ENCODE peak calls at places on chromosome 2, in five cellular contexts. W is neuronal stem cell, G is mesendoderm, X is IMR-90, V is H1. M is an unnamed sample.

GRCh38 chr2:227877359-227878309 is 6.2 kb downstream of the DAW1 start:
- DNase-seq in W (no peak), G (no peak), X (no peak), V (no peak), M (no peak)

GRCh38 chr2:119116411-119117295 is 41.9 kb downstream of the C1QL2 start:
- DNase-seq in W (no peak), G (no peak), X (no peak), V (no peak), M (no peak)

GRCh38 chr2:99079226-99079625 is 62.3 kb upstream of the C2orf15 start:
- DNase-seq in W (no peak), G (no peak), X (no peak), V (no peak), M (no peak)

GRCh38 chr2:105261061-105261460 is 19.5 kb downstream of the GPR45 start:
- DNase-seq in W (no peak), G (no peak), X (peak), V (no peak), M (no peak)

GRCh38 chr2:127415593-127416485 is 2.4 kb upstream of the PROC start:
- DNase-seq in W (peak), G (peak), X (no peak), V (no peak), M (peak)

GRCh38 chr2:57181315-57182038 is 865.1 kb upstream of the VRK2 start:
- DNase-seq in W (no peak), G (no peak), X (peak), V (no peak), M (no peak)

GRCh38 chr2:242011516-242011915 is 142.0 kb downstream of the RTP5 start:
- DNase-seq in W (no peak), G (no peak), X (no peak), V (no peak), M (no peak)

GRCh38 chr2:693606-694005 is 16.4 kb upstream of the TMEM18 start:
- DNase-seq in W (no peak), G (no peak), X (peak), V (no peak), M (no peak)

GRCh38 chr2:144595686-144596073 is 75.8 kb upstream of the ZEB2 start:
- DNase-seq in W (no peak), G (no peak), X (no peak), V (no peak), M (no peak)

GRCh38 chr2:29084561-29084960 is 10.2 kb upstream of the PCARE start:
- DNase-seq in W (no peak), G (no peak), X (no peak), V (no peak), M (no peak)

GRCh38 chr2:221572821-221573429 is 821 bp upstream of the EPHA4 start:
- DNase-seq in W (peak), G (no peak), X (peak), V (no peak), M (peak)

GRCh38 chr2:174577967-174578589 is 19.5 kb downstream of the WIPF1 start:
- DNase-seq in W (no peak), G (peak), X (peak), V (no peak), M (no peak)

GRCh38 chr2:19124135-19124534 is 234.3 kb downstream of the OSR1 start:
- DNase-seq in W (no peak), G (no peak), X (peak), V (no peak), M (no peak)

GRCh38 chr2:39737661-39738060 is 41.4 kb downstream of the THUMPD2 start:
- DNase-seq in W (no peak), G (peak), X (peak), V (peak), M (peak)

GRCh38 chr2:32363588-32363987 is 6.8 kb downstream of the BIRC6 start:
- DNase-seq in W (no peak), G (no peak), X (no peak), V (no peak), M (no peak)

GRCh38 chr2:85712849-85713612 is 18.9 kb downstream of the GNLY start:
- DNase-seq in W (no peak), G (no peak), X (peak), V (no peak), M (no peak)

GRCh38 chr2:172096661-172097547 is 5.8 kb downstream of the DLX2 start:
- DNase-seq in W (peak), G (peak), X (peak), V (no peak), M (no peak)

GRCh38 chr2:65070172-65070830 is 14.1 kb downstream of the CEP68 start:
- DNase-seq in W (no peak), G (peak), X (peak), V (no peak), M (no peak)

GRCh38 chr2:223735659-223736244 is 101.6 kb downstream of the AP1S3 start:
- DNase-seq in W (no peak), G (no peak), X (peak), V (no peak), M (no peak)

GRCh38 chr2:101418704-101419663 is 31.7 kb upstream of the CREG2 start:
- DNase-seq in W (peak), G (peak), X (peak), V (no peak), M (no peak)

GRCh38 chr2:134869941-134870736 is 31.7 kb downstream of the ACMSD start:
- DNase-seq in W (no peak), G (no peak), X (peak), V (no peak), M (no peak)

GRCh38 chr2:10765461-10765860 is 44.0 kb downstream of the ATP6V1C2 start:
- DNase-seq in W (no peak), G (no peak), X (no peak), V (no peak), M (no peak)

GRCh38 chr2:200033939-200034338 is 78.6 kb downstream of the MAIP1 start:
- DNase-seq in W (no peak), G (no peak), X (no peak), V (no peak), M (no peak)

GRCh38 chr2:169716229-169716886 is 17.3 kb upstream of the KLHL23 start:
- DNase-seq in W (no peak), G (no peak), X (peak), V (no peak), M (no peak)

GRCh38 chr2:43161650-43162542 is 64.5 kb downstream of the ZFP36L2 start:
- DNase-seq in W (no peak), G (no peak), X (no peak), V (no peak), M (no peak)

GRCh38 chr2:54471221-54471711 is 15.1 kb downstream of the SPTBN1 start:
- DNase-seq in W (no peak), G (no peak), X (peak), V (no peak), M (no peak)

GRCh38 chr2:226800941-226801784 is 1.5 kb upstream of the IRS1 start:
- DNase-seq in W (peak), G (peak), X (peak), V (no peak), M (peak)

GRCh38 chr2:124796647-124797437 is 771.8 kb downstream of the CNTNAP5 start:
- DNase-seq in W (no peak), G (peak), X (no peak), V (no peak), M (no peak)

GRCh38 chr2:9946818-9947217 is 4.7 kb upstream of the GRHL1 start:
- DNase-seq in W (no peak), G (no peak), X (no peak), V (no peak), M (no peak)

GRCh38 chr2:128812183-128812940 is 493.7 kb upstream of the HS6ST1 start:
- DNase-seq in W (no peak), G (no peak), X (no peak), V (no peak), M (peak)

GRCh38 chr2:128808462-128809255 is 490.0 kb upstream of the HS6ST1 start:
- DNase-seq in W (no peak), G (peak), X (peak), V (no peak), M (no peak)

GRCh38 chr2:128807317-128807716 is 488.6 kb upstream of the HS6ST1 start:
- DNase-seq in W (no peak), G (no peak), X (no peak), V (no peak), M (no peak)

GRCh38 chr2:128809256-128809636 is 490.6 kb upstream of the HS6ST1 start:
- DNase-seq in W (no peak), G (no peak), X (peak), V (no peak), M (no peak)

GRCh38 chr2:128809880-128810279 is 491.2 kb upstream of the HS6ST1 start:
- DNase-seq in W (no peak), G (no peak), X (no peak), V (no peak), M (no peak)
- H3K23ac ChIP-seq in W (no peak), G (no peak), X (no peak), V (no peak), M (no peak)

DNA sequence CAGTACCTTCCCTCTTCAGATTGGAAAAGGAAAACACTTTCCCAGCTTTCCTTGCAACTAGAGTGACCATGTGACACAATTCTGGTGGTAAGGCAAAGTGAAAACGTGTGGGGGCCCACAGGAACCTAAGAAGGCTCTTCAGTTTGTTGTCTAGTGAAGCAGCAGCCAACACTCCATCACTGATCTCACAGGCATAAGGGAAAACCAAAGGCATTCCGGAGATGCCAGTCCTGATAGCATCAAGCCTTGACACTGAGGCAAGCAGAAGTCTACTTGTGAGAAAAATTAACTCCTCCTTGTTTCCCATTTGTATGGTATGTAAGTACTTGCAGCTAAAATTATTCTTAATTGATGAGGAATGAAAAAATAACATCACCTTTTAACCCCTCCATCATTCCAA is 88.3 kb downstream of the ETAA1 start:
- DNase-seq in W (no peak), G (peak), X (peak), V (no peak), M (no peak)
- H3K23ac ChIP-seq in W (no peak), G (no peak), X (no peak), V (no peak), M (no peak)

GRCh38 chr2:17863539-17863938 is 14.9 kb upstream of the KCNS3 start:
- DNase-seq in W (no peak), G (no peak), X (no peak), V (no peak), M (no peak)

GRCh38 chr2:17871639-17872038 is 6.8 kb upstream of the KCNS3 start:
- DNase-seq in W (no peak), G (no peak), X (no peak), V (no peak), M (no peak)

GRCh38 chr2:17869128-17869527 is 9.3 kb upstream of the KCNS3 start:
- DNase-seq in W (no peak), G (no peak), X (peak), V (no peak), M (no peak)

GRCh38 chr2:17864676-17865075 is 13.8 kb upstream of the KCNS3 start:
- DNase-seq in W (no peak), G (no peak), X (no peak), V (no peak), M (no peak)

DNA sequence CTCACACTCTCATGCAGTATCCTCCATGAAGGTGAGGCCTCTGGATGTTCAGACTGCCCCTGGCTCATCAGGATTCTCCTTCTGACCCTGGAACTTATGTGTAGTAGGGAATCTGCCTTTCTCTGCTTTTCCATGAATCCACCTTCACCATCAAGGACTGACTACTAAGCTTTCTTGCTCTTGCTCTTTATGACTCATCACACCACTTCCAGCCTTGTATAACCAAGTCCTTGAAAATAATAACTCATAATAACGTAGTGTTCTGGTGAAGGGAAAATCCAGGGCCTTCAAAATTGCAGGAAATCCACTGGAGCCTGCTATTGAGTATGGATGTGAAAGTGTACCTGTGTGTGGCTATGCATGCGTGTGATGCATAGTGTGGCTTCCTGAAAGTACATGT is 11.3 kb upstream of the KCNS3 start:
- DNase-seq in W (no peak), G (no peak), X (no peak), V (no peak), M (no peak)
- H3K23ac ChIP-seq in W (no peak), G (no peak), X (no peak), V (no peak), M (no peak)

DNA sequence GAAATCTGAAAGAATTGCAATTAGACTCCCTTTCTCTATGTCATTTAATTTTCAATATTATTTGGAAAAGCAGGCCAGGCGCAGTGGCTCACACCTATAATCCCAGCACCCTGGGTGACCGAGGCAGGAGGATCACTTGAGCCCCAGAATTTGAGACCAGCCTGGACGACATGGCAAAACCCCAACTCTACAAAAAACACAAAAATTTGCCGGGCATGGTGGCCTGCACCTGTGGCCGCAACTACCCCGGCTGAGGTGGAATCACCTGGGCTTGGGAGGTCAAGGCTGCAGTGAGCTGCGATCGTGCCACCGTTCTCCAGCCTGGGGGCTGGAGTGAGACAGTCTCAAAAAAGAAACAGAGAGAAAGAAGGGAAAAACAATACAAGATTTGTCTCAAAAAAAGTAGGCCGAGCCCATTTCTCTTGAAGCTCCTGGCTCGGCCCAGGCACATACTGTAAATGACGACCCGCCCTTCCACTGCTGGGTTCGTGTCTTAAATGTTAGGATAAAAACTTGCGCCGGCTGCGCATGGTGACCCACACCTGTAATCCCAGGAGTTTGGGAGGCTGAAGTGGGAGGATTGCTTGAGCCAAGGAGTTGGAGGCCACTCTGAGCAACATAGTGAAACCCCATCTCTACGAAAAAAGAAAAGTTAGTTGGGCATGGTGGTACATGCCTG is 31.1 kb upstream of the GPC1 start:
- DNase-seq in W (no peak), G (no peak), X (no peak), V (no peak), M (no peak)
- H3K23ac ChIP-seq in W (no peak), G (no peak), X (no peak), V (no peak), M (no peak)

DNA sequence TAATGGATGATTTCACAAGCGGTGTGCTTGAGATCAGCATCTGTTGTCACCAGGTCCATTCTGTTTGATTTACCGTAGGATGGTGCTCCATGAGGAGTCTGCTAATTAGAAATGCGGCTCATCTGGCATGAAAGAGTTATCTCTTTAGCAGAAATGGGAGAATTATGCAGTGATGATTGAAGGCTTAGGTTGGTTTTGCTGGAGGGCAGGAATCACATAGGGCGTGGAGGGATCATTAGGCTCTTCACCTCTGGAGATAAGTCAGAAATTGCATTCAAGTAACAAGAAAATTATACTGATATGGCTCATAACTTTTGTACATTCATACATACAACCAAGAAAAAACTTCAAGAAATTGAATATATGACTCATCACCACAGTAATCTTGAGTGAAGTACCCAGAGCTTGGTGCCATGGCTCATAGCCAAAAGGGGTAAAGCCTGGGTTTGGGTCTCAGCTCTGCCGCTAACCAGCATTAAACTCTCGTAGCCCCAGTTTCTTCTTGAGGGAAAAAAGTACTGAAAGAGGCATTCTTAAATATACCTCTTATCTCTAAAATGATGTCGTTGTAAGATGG is 41.5 kb downstream of the CRIM1 start:
- DNase-seq in W (no peak), G (no peak), X (peak), V (no peak), M (no peak)
- H3K23ac ChIP-seq in W (no peak), G (no peak), X (no peak), V (no peak), M (no peak)

DNA sequence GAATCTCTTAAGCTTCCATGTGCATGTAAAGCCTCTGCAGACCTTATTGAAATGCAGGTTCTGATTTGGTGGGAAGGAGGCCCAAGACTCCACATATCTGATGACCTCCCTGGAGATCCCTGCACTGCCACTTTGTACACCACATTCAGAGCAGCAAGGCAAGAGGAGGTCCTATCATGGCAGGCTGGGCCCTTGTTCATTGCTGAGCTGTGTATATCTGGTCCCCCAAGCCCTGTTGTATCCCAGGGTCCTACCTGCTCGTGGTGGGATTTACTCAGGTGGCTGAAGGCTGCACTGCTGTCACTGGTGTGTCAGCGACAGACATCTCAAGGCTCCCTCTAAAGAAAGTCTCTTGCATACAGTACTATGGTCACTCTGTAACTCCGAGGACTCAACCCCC is 114.2 kb downstream of the ST6GAL2 start:
- DNase-seq in W (no peak), G (no peak), X (no peak), V (no peak), M (no peak)
- H3K23ac ChIP-seq in W (no peak), G (peak), X (no peak), V (no peak), M (no peak)

GRCh38 chr2:63898839-63899238 is 57.1 kb downstream of the UGP2 start:
- DNase-seq in W (no peak), G (no peak), X (no peak), V (no peak), M (no peak)
- H3K23ac ChIP-seq in W (no peak), G (no peak), X (no peak), V (no peak), M (no peak)

GRCh38 chr2:46974174-46974573 is 58.6 kb upstream of the MCFD2 start:
- DNase-seq in W (no peak), G (no peak), X (no peak), V (no peak), M (no peak)

GRCh38 chr2:46971914-46972313 is 56.3 kb upstream of the MCFD2 start:
- DNase-seq in W (no peak), G (no peak), X (no peak), V (no peak), M (no peak)

GRCh38 chr2:46970334-46971288 is 55.0 kb upstream of the MCFD2 start:
- DNase-seq in W (no peak), G (no peak), X (peak), V (no peak), M (no peak)

GRCh38 chr2:46973687-46974086 is 58.1 kb upstream of the MCFD2 start:
- DNase-seq in W (no peak), G (no peak), X (no peak), V (no peak), M (no peak)

DNA sequence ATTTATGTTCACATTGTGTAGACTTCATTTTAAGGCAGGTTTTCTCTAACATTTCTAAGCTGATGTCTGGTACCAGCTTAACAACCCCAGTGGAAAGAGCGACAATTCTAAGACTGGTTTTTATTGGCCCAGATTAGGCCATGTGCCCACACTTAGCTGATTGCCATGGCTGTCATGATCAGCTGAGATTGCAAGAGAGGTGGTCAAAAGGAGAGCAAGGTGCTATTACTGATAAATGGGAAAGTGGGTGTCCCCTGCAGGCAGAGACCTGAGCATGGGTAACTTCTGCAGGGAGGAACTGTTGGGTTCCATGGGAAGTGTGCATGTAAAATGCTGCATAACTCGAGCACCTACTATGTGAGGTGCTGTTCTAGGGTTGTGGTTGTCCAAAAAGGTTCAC is 56.8 kb upstream of the MCFD2 start:
- DNase-seq in W (no peak), G (no peak), X (no peak), V (no peak), M (no peak)
- H3K23ac ChIP-seq in W (no peak), G (no peak), X (no peak), V (no peak), M (no peak)